ENCODE peak calls at places on chromosomes 16 and 17, in seven cellular contexts. Q is A549; P is SK-N-SH; B is aorta; N is naive thymus-derived CD4-positive, alpha-beta T cell; G is body of pancreas; L is HCT116. Z is an unnamed sample.

GRCh38 chr16:46862555-46863447 is 21.4 kb upstream of the GPT2 start:
- DNase-seq in Q (no peak), P (no peak), B (no peak), N (no peak), G (no peak), L (no peak), Z (no peak)

GRCh38 chr17:57234252-57235092 is 21.9 kb upstream of the MSI2 start:
- DNase-seq in Q (no peak), P (no peak), B (no peak), N (no peak), G (no peak), L (no peak), Z (peak; percentile 94)

GRCh38 chr17:75808905-75809621 is 24.5 kb downstream of the UNK start:
- DNase-seq in Q (no peak), P (peak; percentile 27), B (peak; percentile 72), N (no peak), G (no peak), L (no peak), Z (peak; percentile 84)

GRCh38 chr16:85385463-85386331 is 227.4 kb upstream of the GSE1 start:
- DNase-seq in Q (no peak), P (no peak), B (peak; percentile 40), N (no peak), G (no peak), L (no peak), Z (no peak)

GRCh38 chr16:80751167-80751566 is 53.2 kb downstream of the CDYL2 start:
- DNase-seq in Q (no peak), P (no peak), B (no peak), N (no peak), G (no peak), L (no peak), Z (no peak)

GRCh38 chr16:69190598-69190997 is 3.6 kb downstream of the SNTB2 start:
- DNase-seq in Q (no peak), P (no peak), B (no peak), N (no peak), G (no peak), L (no peak), Z (no peak)

GRCh38 chr17:50304781-50305404 is 30.6 kb downstream of the TMEM92 start:
- DNase-seq in Q (no peak), P (no peak), B (no peak), N (no peak), G (no peak), L (no peak), Z (no peak)

GRCh38 chr17:36839256-36839655 is 98.0 kb upstream of the LHX1 start:
- DNase-seq in Q (no peak), P (no peak), B (no peak), N (no peak), G (no peak), L (no peak), Z (no peak)

GRCh38 chr17:30334421-30334820 is 564 bp upstream of the TMIGD1 start:
- DNase-seq in Q (no peak), P (no peak), B (no peak), N (no peak), G (no peak), L (no peak), Z (no peak)

GRCh38 chr17:58504826-58505351 is 9.5 kb downstream of the MTMR4 start:
- DNase-seq in Q (no peak), P (no peak), B (no peak), N (no peak), G (peak; percentile 2), L (no peak), Z (no peak)

GRCh38 chr17:39236383-39236927 is 10.7 kb upstream of the STAC2 start:
- DNase-seq in Q (no peak), P (no peak), B (no peak), N (no peak), G (no peak), L (no peak), Z (no peak)

GRCh38 chr17:36941265-36942021 is 4.2 kb downstream of the LHX1 start:
- DNase-seq in Q (no peak), P (no peak), B (no peak), N (peak; percentile 12), G (no peak), L (no peak), Z (no peak)

GRCh38 chr16:11585460-11586374 is 1.0 kb downstream of the LITAF start:
- DNase-seq in Q (no peak), P (peak; percentile 61), B (peak; percentile 60), N (peak; percentile 46), G (peak; percentile 25), L (no peak), Z (no peak)

GRCh38 chr17:80449194-80449929 is 27.0 kb downstream of the NPTX1 start:
- DNase-seq in Q (no peak), P (no peak), B (no peak), N (no peak), G (no peak), L (no peak), Z (no peak)

GRCh38 chr17:29197516-29198272 is 17.5 kb upstream of the MYO18A start:
- DNase-seq in Q (no peak), P (no peak), B (no peak), N (no peak), G (peak; percentile 0), L (no peak), Z (no peak)

GRCh38 chr17:27846042-27846655 is 45.8 kb upstream of the NOS2 start:
- DNase-seq in Q (no peak), P (no peak), B (no peak), N (peak; percentile 25), G (no peak), L (no peak), Z (no peak)

GRCh38 chr17:44872131-44872768 is 24.6 kb downstream of the HIGD1B start:
- DNase-seq in Q (no peak), P (no peak), B (peak; percentile 61), N (no peak), G (no peak), L (no peak), Z (no peak)

GRCh38 chr16:89491238-89491869 is 993 bp upstream of the ANKRD11 start:
- DNase-seq in Q (peak; percentile 64), P (peak; percentile 46), B (no peak), N (no peak), G (no peak), L (no peak), Z (no peak)

GRCh38 chr17:59914274-59914854 is 21.4 kb downstream of the RPS6KB1 start:
- DNase-seq in Q (peak; percentile 78), P (peak; percentile 75), B (no peak), N (peak; percentile 37), G (no peak), L (peak; percentile 19), Z (peak; percentile 60)

GRCh38 chr17:5097101-5097834 is 14.4 kb downstream of the ZNF232 start:
- DNase-seq in Q (no peak), P (peak; percentile 72), B (peak; percentile 60), N (peak; percentile 49), G (peak; percentile 58), L (no peak), Z (no peak)
- H3K9me3 ChIP-seq in Q (peaks cover 95% of the 10 kb centered on the region), P (peaks cover 15% of the 10 kb centered on the region), B (peaks cover 16% of the 10 kb centered on the region), N (peaks cover 23% of the 10 kb centered on the region), G (no peaks in the 10 kb centered on the region), L (peaks cover 20% of the 10 kb centered on the region), Z (peaks cover 5% of the 10 kb centered on the region)

GRCh38 chr17:77503916-77504651 is 363.3 kb downstream of the SEC14L1 start:
- DNase-seq in Q (no peak), P (peak; percentile 59), B (no peak), N (no peak), G (no peak), L (no peak), Z (no peak)
- H3K9me3 ChIP-seq in Q (no peaks in the 10 kb centered on the region), P (no peaks in the 10 kb centered on the region), B (no peaks in the 10 kb centered on the region), N (no peaks in the 10 kb centered on the region), G (no peaks in the 10 kb centered on the region), L (no peaks in the 10 kb centered on the region), Z (no peaks in the 10 kb centered on the region)

GRCh38 chr17:72792771-72793170 is 299.7 kb downstream of the SLC39A11 start:
- DNase-seq in Q (no peak), P (peak; percentile 77), B (no peak), N (no peak), G (no peak), L (no peak), Z (no peak)

GRCh38 chr17:72797142-72797541 is 295.3 kb downstream of the SLC39A11 start:
- DNase-seq in Q (no peak), P (no peak), B (no peak), N (no peak), G (no peak), L (no peak), Z (no peak)

GRCh38 chr17:72794152-72794551 is 298.3 kb downstream of the SLC39A11 start:
- DNase-seq in Q (no peak), P (no peak), B (no peak), N (no peak), G (no peak), L (no peak), Z (no peak)

GRCh38 chr17:72790194-72790593 is 302.3 kb downstream of the SLC39A11 start:
- DNase-seq in Q (no peak), P (no peak), B (no peak), N (no peak), G (no peak), L (no peak), Z (no peak)

GRCh38 chr17:72795941-72796340 is 296.5 kb downstream of the SLC39A11 start:
- DNase-seq in Q (no peak), P (no peak), B (no peak), N (no peak), G (no peak), L (no peak), Z (no peak)
- H3K9me3 ChIP-seq in Q (peaks cover 40% of the 10 kb centered on the region), P (no peaks in the 10 kb centered on the region), B (peaks cover 6% of the 10 kb centered on the region), N (no peaks in the 10 kb centered on the region), G (no peaks in the 10 kb centered on the region), L (no peaks in the 10 kb centered on the region), Z (peaks cover 2% of the 10 kb centered on the region)

DNA sequence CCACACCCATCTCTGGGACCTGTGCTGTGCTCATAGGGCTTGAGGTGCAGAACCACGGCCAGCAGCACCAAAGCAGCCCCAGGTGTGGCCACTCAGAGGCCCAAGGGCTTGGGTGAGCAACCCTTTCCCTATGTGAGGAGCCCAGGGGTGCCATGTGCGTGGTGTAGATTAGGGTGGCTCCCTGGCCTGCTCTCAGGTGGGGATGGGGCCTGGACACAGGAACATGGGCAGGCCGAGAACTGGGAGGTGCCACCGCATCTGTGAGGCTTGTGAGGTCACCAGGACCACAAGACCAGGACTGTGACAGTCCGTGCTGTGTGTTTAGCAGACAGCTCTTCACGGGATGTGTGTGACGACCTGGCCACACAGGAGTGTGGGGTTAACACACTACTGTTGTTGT is 103.5 kb upstream of the ZNF750 start:
- DNase-seq in Q (no peak), P (no peak), B (no peak), N (no peak), G (no peak), L (no peak), Z (no peak)
- H3K9me3 ChIP-seq in Q (peaks cover 53% of the 10 kb centered on the region), P (peaks cover 23% of the 10 kb centered on the region), B (peaks cover 3% of the 10 kb centered on the region), N (no peaks in the 10 kb centered on the region), G (no peaks in the 10 kb centered on the region), L (peaks cover 24% of the 10 kb centered on the region), Z (peaks cover 28% of the 10 kb centered on the region)

GRCh38 chr16:58588406-58588805 is 41.2 kb downstream of the CNOT1 start:
- DNase-seq in Q (no peak), P (no peak), B (no peak), N (no peak), G (no peak), L (no peak), Z (no peak)
- H3K9me3 ChIP-seq in Q (no peaks in the 10 kb centered on the region), P (no peaks in the 10 kb centered on the region), B (no peaks in the 10 kb centered on the region), N (no peaks in the 10 kb centered on the region), G (no peaks in the 10 kb centered on the region), L (no peaks in the 10 kb centered on the region), Z (no peaks in the 10 kb centered on the region)

GRCh38 chr16:31745900-31746299 is 127.7 kb upstream of the ZNF267 start:
- DNase-seq in Q (no peak), P (no peak), B (no peak), N (no peak), G (no peak), L (no peak), Z (no peak)
- H3K9me3 ChIP-seq in Q (peaks cover 53% of the 10 kb centered on the region), P (peaks cover 29% of the 10 kb centered on the region), B (peaks cover 12% of the 10 kb centered on the region), N (peaks cover 31% of the 10 kb centered on the region), G (no peaks in the 10 kb centered on the region), L (peaks cover 18% of the 10 kb centered on the region), Z (peaks cover 9% of the 10 kb centered on the region)

Z was measured in SJCRH30.